ENCODE peak calls at places on chromosomes 7 and 10, in six cellular contexts. One of them, this sample, is unnamed.

GRCh38 chr7:50595538-50596102 is 30.4 kb upstream of the DDC start:
- DNase-seq in substantia nigra: no peak
- DNase-seq in AG04450: peak
- DNase-seq in NCI-H2029 treated with DMSO at 0.1 percent for 48 hours: no peak
- DNase-seq in T-helper 2 cell: peak
- DNase-seq in HCT116: peak
- DNase-seq in this sample: no peak

GRCh38 chr10:132168571-132169030 is 18.1 kb upstream of the DPYSL4 start:
- DNase-seq in HCT116: no peak
- DNase-seq in substantia nigra: no peak
- DNase-seq in NCI-H2029 treated with DMSO at 0.1 percent for 48 hours: no peak
- DNase-seq in T-helper 2 cell: no peak
- DNase-seq in AG04450: no peak
- DNase-seq in this sample: no peak

GRCh38 chr7:47435889-47436312 is 146.0 kb downstream of the TNS3 start:
- DNase-seq in T-helper 2 cell: no peak
- DNase-seq in HCT116: peak
- DNase-seq in substantia nigra: peak
- DNase-seq in NCI-H2029 treated with DMSO at 0.1 percent for 48 hours: no peak
- DNase-seq in AG04450: peak
- DNase-seq in this sample: peak

GRCh38 chr7:132705146-132705545 is 128.9 kb upstream of the PLXNA4 start:
- DNase-seq in T-helper 2 cell: no peak
- DNase-seq in HCT116: no peak
- DNase-seq in NCI-H2029 treated with DMSO at 0.1 percent for 48 hours: no peak
- DNase-seq in AG04450: no peak
- DNase-seq in substantia nigra: no peak
- DNase-seq in this sample: no peak

GRCh38 chr7:101743241-101743994 is 74.0 kb upstream of the CUX1 start:
- DNase-seq in AG04450: no peak
- DNase-seq in substantia nigra: no peak
- DNase-seq in HCT116: no peak
- DNase-seq in NCI-H2029 treated with DMSO at 0.1 percent for 48 hours: peak
- DNase-seq in T-helper 2 cell: peak
- DNase-seq in this sample: no peak

GRCh38 chr7:5595545-5596045 is 172.0 kb upstream of the TNRC18 start:
- DNase-seq in substantia nigra: no peak
- DNase-seq in NCI-H2029 treated with DMSO at 0.1 percent for 48 hours: no peak
- DNase-seq in T-helper 2 cell: no peak
- DNase-seq in HCT116: no peak
- DNase-seq in AG04450: no peak
- DNase-seq in this sample: peak

GRCh38 chr10:74103560-74104248 is 46.9 kb downstream of the AP3M1 start:
- DNase-seq in AG04450: no peak
- DNase-seq in T-helper 2 cell: peak
- DNase-seq in HCT116: peak
- DNase-seq in NCI-H2029 treated with DMSO at 0.1 percent for 48 hours: no peak
- DNase-seq in substantia nigra: no peak
- DNase-seq in this sample: no peak

GRCh38 chr7:152544481-152544927 is 108.7 kb upstream of the KMT2C start:
- DNase-seq in T-helper 2 cell: no peak
- DNase-seq in NCI-H2029 treated with DMSO at 0.1 percent for 48 hours: no peak
- DNase-seq in AG04450: no peak
- DNase-seq in HCT116: no peak
- DNase-seq in substantia nigra: no peak
- DNase-seq in this sample: no peak

GRCh38 chr7:117169907-117170306 is 153.0 kb downstream of the WNT2 start:
- DNase-seq in HCT116: no peak
- DNase-seq in substantia nigra: no peak
- DNase-seq in NCI-H2029 treated with DMSO at 0.1 percent for 48 hours: peak
- DNase-seq in T-helper 2 cell: no peak
- DNase-seq in AG04450: no peak
- DNase-seq in this sample: no peak

GRCh38 chr7:42106562-42106961 is 130.4 kb downstream of the GLI3 start:
- DNase-seq in HCT116: no peak
- DNase-seq in substantia nigra: no peak
- DNase-seq in T-helper 2 cell: no peak
- DNase-seq in NCI-H2029 treated with DMSO at 0.1 percent for 48 hours: no peak
- DNase-seq in AG04450: no peak
- DNase-seq in this sample: no peak

GRCh38 chr7:2612445-2613112 is 19.2 kb upstream of the TTYH3 start:
- DNase-seq in NCI-H2029 treated with DMSO at 0.1 percent for 48 hours: no peak
- DNase-seq in T-helper 2 cell: no peak
- DNase-seq in substantia nigra: no peak
- DNase-seq in AG04450: no peak
- DNase-seq in HCT116: peak
- DNase-seq in this sample: no peak

GRCh38 chr10:100996678-100997363 is 2.8 kb upstream of the LZTS2 start:
- DNase-seq in T-helper 2 cell: peak
- DNase-seq in substantia nigra: no peak
- DNase-seq in AG04450: no peak
- DNase-seq in NCI-H2029 treated with DMSO at 0.1 percent for 48 hours: no peak
- DNase-seq in HCT116: no peak
- DNase-seq in this sample: no peak

GRCh38 chr7:150380463-150380862 is 1.3 kb downstream of the ZNF775 start:
- DNase-seq in substantia nigra: no peak
- DNase-seq in AG04450: no peak
- DNase-seq in T-helper 2 cell: no peak
- DNase-seq in NCI-H2029 treated with DMSO at 0.1 percent for 48 hours: no peak
- DNase-seq in HCT116: no peak
- DNase-seq in this sample: no peak

This sample was measured in HS-5.